ENCODE peak calls at places on chromosome 2, in five cellular contexts. D, X, K, P and I are unnamed samples.

GRCh38 chr2:229920011-229920781 is 1.6 kb downstream of the TRIP12 start:
- DNase-seq in D (no peak), X (no peak), K (no peak), P (peak), I (no peak)

GRCh38 chr2:217789003-217789735 is 213.6 kb downstream of the TNS1 start:
- DNase-seq in D (peak), X (peak), K (peak), P (peak), I (peak)

GRCh38 chr2:146931109-146931508 is 913.7 kb upstream of the ACVR2A start:
- DNase-seq in D (no peak), X (no peak), K (no peak), P (no peak), I (no peak)

GRCh38 chr2:96546797-96547196 is 10.2 kb downstream of the ARID5A start:
- DNase-seq in D (no peak), X (no peak), K (no peak), P (no peak), I (no peak)

GRCh38 chr2:36389081-36389480 is 33.5 kb downstream of the CRIM1 start:
- DNase-seq in D (no peak), X (no peak), K (no peak), P (no peak), I (no peak)

GRCh38 chr2:233835230-233836186 is 18.8 kb downstream of the HJURP start:
- DNase-seq in D (no peak), X (no peak), K (no peak), P (no peak), I (no peak)

GRCh38 chr2:122251153-122251552 is 495.7 kb downstream of the TSN start:
- DNase-seq in D (no peak), X (no peak), K (no peak), P (no peak), I (no peak)

GRCh38 chr2:10337449-10337848 is 34.7 kb downstream of the HPCAL1 start:
- DNase-seq in D (no peak), X (no peak), K (no peak), P (no peak), I (no peak)

GRCh38 chr2:173754837-173755236 is 210.3 kb downstream of the SP3 start:
- DNase-seq in D (no peak), X (no peak), K (no peak), P (no peak), I (no peak)